ENCODE peak calls at places on chromosomes 16 and 17, in four cellular contexts. N is body of pancreas, Z is HCT116, X is right lobe of liver. S is an unnamed sample.

GRCh38 chr16:10298416-10298815 is 87.4 kb upstream of the ATF7IP2 start:
- ATAC-seq in N (no peak), Z (no peak), X (no peak), S (no peak)

GRCh38 chr16:2278272-2278608 is 10.3 kb upstream of the RNPS1 start:
- ATAC-seq in N (no peak), Z (peak), X (no peak), S (no peak)

GRCh38 chr16:27374794-27375499 is 27.0 kb upstream of the IL21R start:
- ATAC-seq in N (peak), Z (peak), X (peak), S (peak)

GRCh38 chr17:67055811-67056745 is 11.7 kb downstream of the CACNG1 start:
- ATAC-seq in N (no peak), Z (no peak), X (no peak), S (no peak)

GRCh38 chr17:2844386-2844785 is 48.1 kb downstream of the RAP1GAP2 start:
- ATAC-seq in N (no peak), Z (no peak), X (no peak), S (no peak)

GRCh38 chr17:44794699-44795413 is 35.2 kb downstream of the GJC1 start:
- ATAC-seq in N (no peak), Z (peak), X (peak), S (peak)

GRCh38 chr16:11526921-11527320 is 59.8 kb downstream of the LITAF start:
- ATAC-seq in N (no peak), Z (no peak), X (peak), S (no peak)

GRCh38 chr17:29158515-29159275 is 21.5 kb downstream of the MYO18A start:
- ATAC-seq in N (peak), Z (no peak), X (peak), S (no peak)

GRCh38 chr17:79987187-79987889 is 48.3 kb downstream of the TBC1D16 start:
- ATAC-seq in N (no peak), Z (peak), X (no peak), S (no peak)

GRCh38 chr17:53630115-53630514 is 192.6 kb upstream of the KIF2B start:
- ATAC-seq in N (no peak), Z (no peak), X (no peak), S (no peak)

GRCh38 chr16:47732806-47733150 is 271.6 kb downstream of the PHKB start:
- ATAC-seq in N (no peak), Z (peak), X (no peak), S (no peak)

GRCh38 chr16:21599994-21600773 is 807 bp downstream of the METTL9 start:
- ATAC-seq in N (peak), Z (peak), X (peak), S (peak)

GRCh38 chr17:1847191-1847590 is 17.4 kb downstream of the RPA1 start:
- ATAC-seq in N (no peak), Z (no peak), X (no peak), S (no peak)

GRCh38 chr17:66849851-66850580 is 15.1 kb downstream of the CACNG5 start:
- ATAC-seq in N (no peak), Z (no peak), X (no peak), S (no peak)

GRCh38 chr17:44872131-44872768 is 24.6 kb downstream of the HIGD1B start:
- ATAC-seq in N (no peak), Z (no peak), X (peak), S (peak)

GRCh38 chr16:57226701-57227621 is 18.1 kb upstream of the ARL2BP start:
- ATAC-seq in N (no peak), Z (no peak), X (no peak), S (no peak)

GRCh38 chr16:30769379-30770089 is 7.4 kb downstream of the RNF40 start:
- ATAC-seq in N (no peak), Z (no peak), X (no peak), S (no peak)

GRCh38 chr17:40980594-40980993 is 3.5 kb downstream of the KRT40 start:
- ATAC-seq in N (no peak), Z (no peak), X (no peak), S (no peak)

GRCh38 chr17:68457168-68457538 is at the start of gene WIPI1:
- ATAC-seq in N (peak), Z (peak), X (no peak), S (peak)

GRCh38 chr17:75308732-75309629 is 19.7 kb upstream of the SLC25A19 start:
- ATAC-seq in N (peak), Z (peak), X (peak), S (peak)

GRCh38 chr17:67427410-67427809 is 50.3 kb downstream of the PITPNC1 start:
- ATAC-seq in N (no peak), Z (no peak), X (no peak), S (no peak)

GRCh38 chr17:16269658-16270057 is 52.6 kb downstream of the PIGL start:
- ATAC-seq in N (no peak), Z (no peak), X (no peak), S (no peak)

GRCh38 chr16:82700541-82701240 is 73.9 kb downstream of the CDH13 start:
- ATAC-seq in N (no peak), Z (no peak), X (peak), S (no peak)

GRCh38 chr17:50459081-50459676 is 9.5 kb downstream of the CHAD start:
- ATAC-seq in N (no peak), Z (peak), X (peak), S (no peak)

GRCh38 chr16:9594047-9594446 is 502.6 kb downstream of the HAPSTR1 start:
- ATAC-seq in N (no peak), Z (no peak), X (no peak), S (no peak)

GRCh38 chr16:11350531-11351335 is 5.5 kb downstream of the RMI2 start:
- ATAC-seq in N (no peak), Z (no peak), X (no peak), S (no peak)

GRCh38 chr17:72970794-72971512 is 121.5 kb downstream of the SLC39A11 start:
- ATAC-seq in N (no peak), Z (no peak), X (no peak), S (no peak)

GRCh38 chr16:11563493-11564040 is 23.2 kb downstream of the LITAF start:
- ATAC-seq in N (peak), Z (no peak), X (no peak), S (no peak)

GRCh38 chr16:13970708-13971422 is 50.9 kb downstream of the ERCC4 start:
- ATAC-seq in N (no peak), Z (no peak), X (no peak), S (no peak)

GRCh38 chr16:11327277-11328171 is 17.7 kb upstream of the RMI2 start:
- ATAC-seq in N (no peak), Z (no peak), X (no peak), S (no peak)

GRCh38 chr16:30740364-30741251 is 7.6 kb upstream of the PHKG2 start:
- ATAC-seq in N (peak), Z (peak), X (peak), S (peak)

GRCh38 chr17:41734139-41734948 is at the start of gene HAP1:
- ATAC-seq in N (peak), Z (peak), X (peak), S (peak)

GRCh38 chr17:74037320-74037719 is 166.2 kb upstream of the RPL38 start:
- ATAC-seq in N (no peak), Z (peak), X (no peak), S (no peak)

GRCh38 chr17:55750750-55751641 is at the start of gene PCTP:
- ATAC-seq in N (peak), Z (peak), X (peak), S (peak)

GRCh38 chr17:67544364-67544763 is 167.3 kb downstream of the PITPNC1 start:
- ATAC-seq in N (no peak), Z (no peak), X (peak), S (no peak)

GRCh38 chr16:65339062-65339461 is 217.2 kb upstream of the CDH11 start:
- ATAC-seq in N (no peak), Z (no peak), X (no peak), S (no peak)

GRCh38 chr16:65327346-65327745 is 205.5 kb upstream of the CDH11 start:
- ATAC-seq in N (no peak), Z (no peak), X (no peak), S (no peak)

GRCh38 chr16:65336169-65336568 is 214.3 kb upstream of the CDH11 start:
- ATAC-seq in N (no peak), Z (no peak), X (no peak), S (no peak)

DNA sequence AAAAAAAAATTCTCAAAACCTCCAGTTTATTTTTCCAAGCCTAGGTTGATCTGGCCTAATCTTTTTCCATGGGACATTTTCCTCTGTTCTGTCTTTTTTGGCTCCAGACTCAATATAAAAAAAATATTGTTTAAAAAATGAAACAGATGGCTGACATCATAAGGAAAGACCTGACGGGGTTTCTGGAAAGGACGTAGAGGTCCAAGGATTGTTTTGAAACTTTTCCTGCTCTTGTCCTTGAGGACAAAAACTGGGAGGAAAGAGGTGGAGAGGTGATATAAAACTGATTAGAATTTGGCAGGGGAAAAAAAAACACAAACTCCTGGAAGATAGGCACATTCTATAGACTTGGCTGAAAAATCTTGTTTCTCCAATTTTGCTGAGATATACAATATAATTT is 211.4 kb upstream of the CDH11 start:
- ATAC-seq in N (no peak), Z (no peak), X (no peak), S (no peak)
- H3K27ac ChIP-seq in N (no peak), Z (no peak), X (no peak), S (no peak)

GRCh38 chr17:18087610-18088491 is at the start of gene DRG2:
- ATAC-seq in N (peak), Z (peak), X (peak), S (peak)
- TF ChIP-seq POLR2A in N (peak), Z (peak), X (no peak), S (peak)

DNA sequence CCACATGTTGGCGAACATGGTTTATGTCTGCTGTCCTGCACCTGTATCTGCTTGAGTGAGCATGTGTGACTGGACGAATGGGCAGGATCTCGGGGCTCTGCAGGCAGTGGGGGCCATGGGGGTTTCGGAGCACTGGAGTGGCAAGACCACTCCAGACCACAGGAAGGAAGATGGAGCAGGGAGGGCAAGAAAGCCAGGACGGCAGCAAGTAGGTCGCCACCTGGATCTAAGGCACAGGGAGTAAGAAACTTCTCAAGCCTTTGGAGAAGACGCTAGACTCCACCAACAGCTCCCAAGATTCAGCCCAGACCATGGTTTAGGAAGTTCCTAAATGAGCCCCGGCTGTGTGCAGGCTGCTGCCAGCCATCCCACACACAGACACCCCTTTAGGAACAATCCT is 32.8 kb upstream of the C16orf95 start:
- ATAC-seq in N (no peak), Z (no peak), X (no peak), S (no peak)
- H3K27ac ChIP-seq in N (no peak), Z (no peak), X (no peak), S (no peak)

GRCh38 chr16:84593825-84594724 is 23.8 kb downstream of the COTL1 start:
- ATAC-seq in N (no peak), Z (no peak), X (peak), S (no peak)
- TF ChIP-seq POLR2A in N (no peak), Z (no peak), X (no peak), S (no peak)